ENCODE peak calls at places on chromosomes 6 and 20, in five cellular contexts. G is activated T-cell treated with anti-CD3 and anti-CD28 coated beads, Interleukin-2, amount 50 U/mL, for 72 hours; H is LoVo; L is memory B cell; P is psoas muscle. Q is an unnamed sample.
A peak's percentile ranks its signal among the peaks of the same experiment; 100 is the strongest.

GRCh38 chr6:83226517-83226916 is 33.4 kb downstream of the RWDD2A start:
- DNase-seq in G (no peak), H (no peak), L (no peak), P (no peak), Q (no peak)

GRCh38 chr20:63822276-63822696 is 8.8 kb downstream of the ZBTB46 start:
- DNase-seq in G (no peak), H (no peak), L (no peak), P (no peak), Q (no peak)

GRCh38 chr6:113662688-113663333 is 194.3 kb upstream of the MARCKS start:
- DNase-seq in G (no peak), H (no peak), L (no peak), P (no peak), Q (no peak)

GRCh38 chr20:5789827-5790226 is 39.6 kb downstream of the SHLD1 start:
- DNase-seq in G (no peak), H (no peak), L (no peak), P (no peak), Q (no peak)

GRCh38 chr6:18206591-18206990 is 51.4 kb downstream of the KDM1B start:
- DNase-seq in G (no peak), H (no peak), L (no peak), P (no peak), Q (no peak)

GRCh38 chr6:33812669-33813068 is 8.9 kb upstream of the MLN start:
- DNase-seq in G (peak; percentile 41), H (peak; percentile 32), L (no peak), P (peak; percentile 44), Q (no peak)

GRCh38 chr6:119350202-119351004 is 842 bp upstream of the MAN1A1 start:
- DNase-seq in G (peak; percentile 69), H (no peak), L (no peak), P (no peak), Q (peak; percentile 39)

GRCh38 chr6:3351105-3351676 is 92.4 kb downstream of the PSMG4 start:
- DNase-seq in G (no peak), H (no peak), L (no peak), P (no peak), Q (no peak)

GRCh38 chr6:36743538-36744441 is 46.2 kb downstream of the RAB44 start:
- DNase-seq in G (no peak), H (peak; percentile 12), L (no peak), P (no peak), Q (no peak)

GRCh38 chr20:12916699-12917098 is 92.1 kb upstream of the SPTLC3 start:
- DNase-seq in G (no peak), H (no peak), L (no peak), P (no peak), Q (no peak)

GRCh38 chr6:164072240-164072666 is 657.7 kb downstream of the QKI start:
- DNase-seq in G (no peak), H (no peak), L (no peak), P (no peak), Q (no peak)

GRCh38 chr6:163890100-163890499 is 475.6 kb downstream of the QKI start:
- DNase-seq in G (no peak), H (no peak), L (no peak), P (no peak), Q (no peak)

GRCh38 chr6:9248125-9248524 is 812.8 kb upstream of the SLC35B3 start:
- DNase-seq in G (no peak), H (no peak), L (no peak), P (no peak), Q (no peak)

GRCh38 chr20:47859255-47859654 is 74.0 kb upstream of the SULF2 start:
- DNase-seq in G (no peak), H (no peak), L (no peak), P (no peak), Q (no peak)

GRCh38 chr6:2507016-2507415 is 243.7 kb downstream of the MYLK4 start:
- DNase-seq in G (no peak), H (no peak), L (no peak), P (no peak), Q (no peak)

GRCh38 chr20:51350941-51351631 is 191.4 kb downstream of the NFATC2 start:
- DNase-seq in G (no peak), H (no peak), L (no peak), P (no peak), Q (no peak)

GRCh38 chr6:166815629-166816028 is 140.7 kb downstream of the RNASET2 start:
- DNase-seq in G (no peak), H (peak; percentile 3), L (no peak), P (no peak), Q (no peak)

GRCh38 chr6:13278991-13279390 is 49.3 kb downstream of the TBC1D7 start:
- DNase-seq in G (no peak), H (no peak), L (no peak), P (no peak), Q (no peak)

GRCh38 chr20:39886650-39887190 is 802.3 kb downstream of the MAFB start:
- DNase-seq in G (no peak), H (no peak), L (no peak), P (peak; percentile 26), Q (no peak)

GRCh38 chr20:63471719-63472158 is 716 bp downstream of the KCNQ2 start:
- DNase-seq in G (no peak), H (no peak), L (no peak), P (no peak), Q (no peak)

GRCh38 chr6:152356659-152357058 is 280.5 kb downstream of the SYNE1 start:
- DNase-seq in G (peak; percentile 4), H (peak; percentile 21), L (no peak), P (no peak), Q (no peak)

GRCh38 chr20:20034486-20034885 is 17.3 kb downstream of the NAA20 start:
- DNase-seq in G (no peak), H (no peak), L (no peak), P (no peak), Q (no peak)